ENCODE peak calls at places on chromosomes 3 and 15, in six cellular contexts. G is mesendoderm; M is heart left ventricle; R is naive thymus-derived CD4-positive, alpha-beta T cell; B is CD4-positive, CD25-positive, alpha-beta regulatory T cell; A is iPS DF 6.9. P is an unnamed sample. For H3K4me1, the result is how much of the 10 kb centered on the place peaks cover.

GRCh38 chr15:95520922-95521321 is 809.6 kb upstream of the NR2F2 start:
- DNase-seq in B (no peak), M (no peak), R (no peak), G (no peak), A (no peak), P (no peak)

GRCh38 chr3:150216041-150216811 is 191.9 kb upstream of the TSC22D2 start:
- DNase-seq in G (peak), M (peak), A (no peak), R (no peak), B (no peak), P (no peak)

GRCh38 chr3:169575381-169575780 is 88.1 kb downstream of the MECOM start:
- DNase-seq in A (no peak), M (no peak), R (no peak), G (peak), B (no peak), P (no peak)

GRCh38 chr3:48088749-48089466 is 72.7 kb upstream of the MAP4 start:
- DNase-seq in G (peak), R (peak), B (peak), A (peak), M (peak), P (peak)

GRCh38 chr3:111081008-111081545 is 9.5 kb downstream of the NECTIN3 start:
- DNase-seq in R (no peak), A (no peak), M (no peak), G (peak), B (no peak), P (no peak)

GRCh38 chr3:124520970-124521369 is 209.3 kb upstream of the UMPS start:
- DNase-seq in A (no peak), R (no peak), M (no peak), B (no peak), G (no peak), P (no peak)

GRCh38 chr3:141261472-141262171 is 30.0 kb downstream of the PXYLP1 start:
- DNase-seq in M (no peak), G (no peak), R (no peak), B (peak), A (no peak), P (no peak)

GRCh38 chr3:184345678-184346144 is 8.3 kb downstream of the FAM131A start:
- DNase-seq in A (no peak), R (no peak), B (peak), G (peak), M (peak), P (no peak)

GRCh38 chr3:31462050-31462569 is 70.6 kb upstream of the STT3B start:
- DNase-seq in A (no peak), R (peak), B (peak), G (peak), M (no peak), P (peak)

GRCh38 chr15:84671211-84671610 is 13.2 kb upstream of the NMB start:
- DNase-seq in M (no peak), R (no peak), B (no peak), A (no peak), G (no peak), P (no peak)

GRCh38 chr3:56260262-56260661 is 208.0 kb downstream of the ERC2 start:
- DNase-seq in G (no peak), A (no peak), B (no peak), R (no peak), M (no peak), P (no peak)

GRCh38 chr3:100261481-100261903 is 700 bp downstream of the TBC1D23 start:
- DNase-seq in A (no peak), R (no peak), G (no peak), B (no peak), M (no peak), P (no peak)

GRCh38 chr3:120162400-120162799 is 68.2 kb upstream of the GSK3B start:
- DNase-seq in G (no peak), M (no peak), B (no peak), R (no peak), A (no peak), P (no peak)

GRCh38 chr3:158727499-158728377 is 4.5 kb downstream of the RARRES1 start:
- DNase-seq in R (peak), A (peak), B (peak), M (peak), G (peak), P (peak)

GRCh38 chr3:152235709-152236298 is 32.9 kb upstream of the MBNL1 start:
- DNase-seq in B (no peak), G (peak), M (no peak), R (no peak), A (no peak), P (no peak)

GRCh38 chr3:120559228-120560061 is 36.7 kb upstream of the NDUFB4 start:
- DNase-seq in G (peak), M (peak), B (no peak), R (no peak), A (no peak), P (no peak)

GRCh38 chr3:189787622-189788021 is 156.4 kb downstream of the TP63 start:
- DNase-seq in R (no peak), M (no peak), G (no peak), B (no peak), A (no peak), P (no peak)

GRCh38 chr3:130601662-130602061 is 84.7 kb downstream of the COL6A6 start:
- DNase-seq in A (no peak), R (no peak), M (no peak), B (no peak), G (no peak), P (no peak)

GRCh38 chr3:15108869-15109268 is 9.9 kb upstream of the RBSN start:
- DNase-seq in B (no peak), A (no peak), G (no peak), M (no peak), R (no peak), P (no peak)

GRCh38 chr3:71776543-71776942 is 8.4 kb downstream of the PROK2 start:
- DNase-seq in A (no peak), M (no peak), B (no peak), R (no peak), G (no peak), P (no peak)

GRCh38 chr3:71784201-71784913 is 591 bp downstream of the PROK2 start:
- DNase-seq in R (no peak), A (no peak), M (no peak), G (no peak), B (no peak), P (no peak)

GRCh38 chr3:71779674-71780377 is 5.1 kb downstream of the PROK2 start:
- DNase-seq in A (no peak), G (peak), B (peak), R (no peak), M (no peak), P (peak)

GRCh38 chr3:71778353-71778752 is 6.6 kb downstream of the PROK2 start:
- DNase-seq in R (no peak), M (no peak), B (peak), G (no peak), A (no peak), P (no peak)

DNA sequence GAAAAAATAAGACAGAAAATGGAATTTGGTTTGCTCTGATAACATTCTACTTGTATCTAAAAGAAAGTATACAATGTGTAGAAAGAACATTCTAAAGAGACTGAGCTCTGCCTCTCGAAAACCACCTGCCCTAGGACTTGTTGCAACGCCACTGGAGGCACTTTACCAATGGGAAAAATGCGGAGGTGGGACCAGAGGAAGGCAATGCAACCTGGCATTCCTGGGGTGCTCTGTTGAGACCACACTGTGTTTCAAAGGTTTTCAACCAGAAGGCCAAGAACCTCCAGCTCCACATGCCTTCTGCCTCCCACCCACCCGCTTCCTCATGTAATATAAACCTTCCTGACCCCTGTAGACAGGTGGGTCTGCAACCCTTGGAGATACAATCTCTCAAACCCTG is 4.5 kb downstream of the PROK2 start:
- DNase-seq in G (no peak), M (no peak), A (no peak), B (no peak), R (no peak), P (no peak)
- H3K4me1 ChIP-seq in G (under half), M (under half), A (under half), B (under half), R (under half), P (under half)

GRCh38 chr3:79016587-79017380 is 751.0 kb downstream of the ROBO1 start:
- DNase-seq in M (no peak), R (no peak), G (no peak), B (no peak), A (no peak), P (no peak)
- H3K4me3 ChIP-seq in M (no peak), R (no peak), G (peak), B (no peak), A (peak), P (no peak)

GRCh38 chr15:58391088-58391487 is 40.7 kb upstream of the LIPC start:
- DNase-seq in R (no peak), A (no peak), B (no peak), G (no peak), M (no peak), P (no peak)
- H3K4me1 ChIP-seq in R (under half), A (under half), B (under half), G (under half), M (under half), P (under half)

GRCh38 chr15:89043031-89044002 is 44.9 kb upstream of the ABHD2 start:
- DNase-seq in M (no peak), G (no peak), A (no peak), B (no peak), R (no peak), P (no peak)
- H3K4me3 ChIP-seq in M (no peak), G (no peak), A (no peak), B (no peak), R (no peak), P (no peak)

GRCh38 chr3:50607271-50608091 is 4.1 kb downstream of the CISH start:
- DNase-seq in B (peak), R (no peak), A (no peak), G (no peak), M (no peak), P (no peak)

GRCh38 chr3:50609071-50609742 is 2.4 kb downstream of the CISH start:
- DNase-seq in B (peak), R (no peak), M (no peak), G (no peak), A (no peak), P (peak)

GRCh38 chr3:50609743-50610085 is 1.9 kb downstream of the CISH start:
- DNase-seq in R (no peak), B (peak), G (no peak), M (no peak), A (no peak), P (no peak)

GRCh38 chr3:50606596-50606995 is 5.0 kb downstream of the CISH start:
- DNase-seq in R (no peak), A (no peak), M (no peak), G (no peak), B (peak), P (no peak)

DNA sequence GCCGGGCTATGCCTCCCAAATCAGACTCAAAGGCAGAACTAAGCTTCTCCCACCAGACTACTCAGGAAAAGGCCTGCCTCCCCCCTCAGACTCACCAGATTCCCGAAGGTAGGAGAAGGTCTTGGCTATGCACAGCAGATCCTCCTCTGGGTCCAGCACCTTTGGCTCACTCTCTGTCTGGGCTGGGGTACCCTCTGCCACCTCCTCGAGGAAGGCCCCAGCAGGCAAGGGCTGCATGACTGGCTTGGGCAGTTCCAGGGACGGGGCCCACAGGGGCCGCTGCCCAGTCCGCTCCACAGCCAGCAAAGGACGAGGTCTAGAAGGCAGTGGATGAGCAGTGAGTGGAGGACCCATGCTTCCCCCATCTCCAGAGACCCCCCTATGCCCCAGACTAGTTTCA is 3.3 kb downstream of the CISH start:
- DNase-seq in G (no peak), A (no peak), R (no peak), M (no peak), B (peak), P (no peak)
- H3K4me1 ChIP-seq in G (under half), A (under half), R (half or more), M (under half), B (half or more), P (half or more)

DNA sequence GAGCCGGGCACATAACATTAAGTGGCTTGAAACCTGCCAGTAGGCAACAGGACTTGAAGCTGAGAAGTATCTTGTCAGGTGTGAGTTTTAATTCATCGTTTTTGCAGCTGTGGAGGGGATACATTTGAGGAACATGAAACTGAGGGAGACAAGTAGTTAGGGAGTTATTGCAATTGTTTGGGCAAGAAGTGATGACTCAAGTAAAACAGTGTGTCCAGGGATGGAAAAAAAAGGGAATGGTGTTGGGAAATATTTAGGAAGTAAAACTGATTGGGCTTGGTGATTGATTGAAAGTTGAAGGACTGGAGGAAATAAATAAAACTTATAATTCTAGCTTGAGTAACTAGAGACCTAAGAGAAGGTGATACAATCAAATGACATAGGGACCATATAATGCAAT is 85.5 kb downstream of the NCEH1 start:
- DNase-seq in R (no peak), B (no peak), A (no peak), G (no peak), M (no peak), P (no peak)
- H3K4me3 ChIP-seq in R (no peak), B (no peak), A (no peak), G (no peak), M (no peak), P (no peak)

P was measured in CD4-positive, alpha-beta memory T cell.